ENCODE peak calls at places on chromosome 7, in five cellular contexts. One of them, this sample, is unnamed. For H3K9me3, the result is how much of the 10 kb centered on the place peaks cover.

GRCh38 chr7:106216517-106217088 is 68.2 kb downstream of the NAMPT start:
- DNase-seq in A549: peak
- DNase-seq in body of pancreas: peak
- DNase-seq in uterus: peak
- DNase-seq in breast epithelium: no peak
- DNase-seq in this sample: no peak

GRCh38 chr7:71566991-71567390 is 435.0 kb downstream of the GALNT17 start:
- DNase-seq in A549: no peak
- DNase-seq in body of pancreas: no peak
- DNase-seq in uterus: no peak
- DNase-seq in breast epithelium: no peak
- DNase-seq in this sample: no peak

GRCh38 chr7:51797371-51797770 is 480.8 kb upstream of the COBL start:
- DNase-seq in A549: no peak
- DNase-seq in body of pancreas: no peak
- DNase-seq in uterus: no peak
- DNase-seq in breast epithelium: no peak
- DNase-seq in this sample: no peak

GRCh38 chr7:81154565-81154964 is 235.7 kb upstream of the SEMA3C start:
- DNase-seq in A549: no peak
- DNase-seq in body of pancreas: no peak
- DNase-seq in uterus: no peak
- DNase-seq in breast epithelium: no peak
- DNase-seq in this sample: no peak

GRCh38 chr7:7911339-7911738 is 57.3 kb upstream of the GLCCI1 start:
- DNase-seq in A549: peak
- DNase-seq in body of pancreas: no peak
- DNase-seq in uterus: no peak
- DNase-seq in breast epithelium: no peak
- DNase-seq in this sample: no peak

GRCh38 chr7:149529136-149529718 is 31.6 kb upstream of the ZNF746 start:
- DNase-seq in A549: no peak
- DNase-seq in body of pancreas: no peak
- DNase-seq in uterus: no peak
- DNase-seq in breast epithelium: no peak
- DNase-seq in this sample: no peak

GRCh38 chr7:133853706-133854276 is 273.3 kb upstream of the LRGUK start:
- DNase-seq in A549: peak
- DNase-seq in body of pancreas: peak
- DNase-seq in uterus: no peak
- DNase-seq in breast epithelium: peak
- DNase-seq in this sample: no peak

GRCh38 chr7:133562617-133563016 is 309.7 kb downstream of the EXOC4 start:
- DNase-seq in A549: no peak
- DNase-seq in body of pancreas: no peak
- DNase-seq in uterus: no peak
- DNase-seq in breast epithelium: no peak
- DNase-seq in this sample: no peak

GRCh38 chr7:1085910-1086421 is 1.9 kb upstream of the GPER1 start:
- DNase-seq in A549: no peak
- DNase-seq in body of pancreas: no peak
- DNase-seq in uterus: peak
- DNase-seq in breast epithelium: no peak
- DNase-seq in this sample: no peak

GRCh38 chr7:22005151-22005550 is 59.5 kb upstream of the CDCA7L start:
- DNase-seq in A549: no peak
- DNase-seq in body of pancreas: no peak
- DNase-seq in uterus: no peak
- DNase-seq in breast epithelium: no peak
- DNase-seq in this sample: no peak

GRCh38 chr7:100582041-100582579 is 3.8 kb downstream of the LRCH4 start:
- DNase-seq in A549: no peak
- DNase-seq in body of pancreas: peak
- DNase-seq in uterus: no peak
- DNase-seq in breast epithelium: peak
- DNase-seq in this sample: no peak

GRCh38 chr7:4744391-4745264 is 30.8 kb upstream of the AP5Z1 start:
- DNase-seq in A549: peak
- DNase-seq in body of pancreas: peak
- DNase-seq in uterus: peak
- DNase-seq in breast epithelium: peak
- DNase-seq in this sample: peak

GRCh38 chr7:127252736-127253288 is at the start of gene GRM8:
- DNase-seq in A549: peak
- DNase-seq in body of pancreas: peak
- DNase-seq in uterus: peak
- DNase-seq in breast epithelium: no peak
- DNase-seq in this sample: peak

GRCh38 chr7:48280100-48280499 is 108.8 kb downstream of the ABCA13 start:
- DNase-seq in A549: no peak
- DNase-seq in body of pancreas: no peak
- DNase-seq in uterus: no peak
- DNase-seq in breast epithelium: no peak
- DNase-seq in this sample: peak

GRCh38 chr7:134777908-134778580 is 1.4 kb upstream of the CALD1 start:
- DNase-seq in A549: no peak
- DNase-seq in body of pancreas: no peak
- DNase-seq in uterus: peak
- DNase-seq in breast epithelium: no peak
- DNase-seq in this sample: peak

GRCh38 chr7:3095046-3095445 is 51.4 kb upstream of the CARD11 start:
- DNase-seq in A549: no peak
- DNase-seq in body of pancreas: no peak
- DNase-seq in uterus: no peak
- DNase-seq in breast epithelium: no peak
- DNase-seq in this sample: peak

GRCh38 chr7:91636728-91637127 is 243.8 kb downstream of the MTERF1 start:
- DNase-seq in A549: no peak
- DNase-seq in body of pancreas: no peak
- DNase-seq in uterus: no peak
- DNase-seq in breast epithelium: no peak
- DNase-seq in this sample: no peak

GRCh38 chr7:1271656-1272055 is 39.0 kb downstream of the UNCX start:
- DNase-seq in A549: no peak
- DNase-seq in body of pancreas: no peak
- DNase-seq in uterus: no peak
- DNase-seq in breast epithelium: no peak
- DNase-seq in this sample: no peak

GRCh38 chr7:26646666-26647065 is 217.7 kb downstream of the SKAP2 start:
- DNase-seq in A549: no peak
- DNase-seq in body of pancreas: no peak
- DNase-seq in uterus: no peak
- DNase-seq in breast epithelium: no peak
- DNase-seq in this sample: no peak

GRCh38 chr7:128393526-128394330 is 16.1 kb downstream of the IMPDH1 start:
- DNase-seq in A549: no peak
- DNase-seq in body of pancreas: no peak
- DNase-seq in uterus: no peak
- DNase-seq in breast epithelium: no peak
- DNase-seq in this sample: no peak

GRCh38 chr7:142391191-142391992 is 133.5 kb upstream of the PRSS58 start:
- DNase-seq in A549: no peak
- DNase-seq in body of pancreas: no peak
- DNase-seq in uterus: no peak
- DNase-seq in breast epithelium: no peak
- DNase-seq in this sample: no peak

GRCh38 chr7:140484951-140485350 is 5.6 kb upstream of the MKRN1 start:
- DNase-seq in A549: no peak
- DNase-seq in body of pancreas: no peak
- DNase-seq in uterus: no peak
- DNase-seq in breast epithelium: no peak
- DNase-seq in this sample: no peak

GRCh38 chr7:140489021-140489349 is 9.7 kb upstream of the MKRN1 start:
- DNase-seq in A549: no peak
- DNase-seq in body of pancreas: no peak
- DNase-seq in uterus: no peak
- DNase-seq in breast epithelium: no peak
- DNase-seq in this sample: no peak

GRCh38 chr7:140484479-140484878 is 5.2 kb upstream of the MKRN1 start:
- DNase-seq in A549: no peak
- DNase-seq in body of pancreas: no peak
- DNase-seq in uterus: no peak
- DNase-seq in breast epithelium: no peak
- DNase-seq in this sample: no peak

GRCh38 chr7:140479739-140480084 is 407 bp upstream of the MKRN1 start:
- DNase-seq in A549: no peak
- DNase-seq in body of pancreas: no peak
- DNase-seq in uterus: no peak
- DNase-seq in breast epithelium: no peak
- DNase-seq in this sample: no peak

DNA sequence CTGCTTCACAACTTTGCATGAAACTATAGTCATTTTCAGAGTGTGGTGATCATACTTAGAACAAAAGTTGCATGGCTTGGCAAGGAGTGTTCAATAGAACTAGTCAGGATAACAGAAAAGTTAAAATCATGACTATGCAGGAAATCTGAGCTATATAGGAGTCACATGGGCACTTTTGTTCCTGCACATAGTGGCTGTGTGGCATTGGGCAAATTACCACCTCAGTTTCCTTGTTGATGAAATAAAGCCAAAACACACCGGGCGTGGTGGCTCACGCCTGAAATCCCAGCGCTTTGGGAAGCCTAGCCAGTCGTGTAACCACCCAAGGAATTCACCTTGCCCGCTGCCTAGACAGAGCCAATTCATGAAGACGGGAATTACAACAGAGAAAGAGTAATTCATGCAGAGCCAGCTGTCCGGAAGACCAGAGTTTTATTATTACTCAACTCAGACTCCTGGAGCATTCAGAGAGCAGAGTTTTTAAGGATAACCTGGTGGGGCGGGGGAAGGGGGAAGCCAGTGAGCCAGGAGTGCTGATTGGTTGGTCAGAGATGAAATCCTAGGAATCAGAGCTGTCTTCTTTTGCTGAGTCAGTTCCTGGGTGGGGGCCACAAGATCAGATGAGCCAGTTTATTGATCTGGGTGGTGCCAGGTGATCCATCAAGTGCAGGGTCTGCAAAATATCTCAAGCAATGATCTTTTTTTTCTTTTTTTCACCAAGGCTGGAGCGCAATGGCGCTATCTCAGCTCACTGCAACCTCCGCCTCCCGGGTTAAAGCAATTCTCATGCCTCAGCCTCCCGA is 6.4 kb upstream of the MKRN1 start:
- DNase-seq in A549: peak
- DNase-seq in body of pancreas: no peak
- DNase-seq in uterus: no peak
- DNase-seq in breast epithelium: no peak
- DNase-seq in this sample: no peak
- H3K9me3 ChIP-seq in A549: under half
- H3K9me3 ChIP-seq in body of pancreas: under half
- H3K9me3 ChIP-seq in uterus: under half
- H3K9me3 ChIP-seq in breast epithelium: under half
- H3K9me3 ChIP-seq in this sample: under half

GRCh38 chr7:64515330-64515729 is 47.5 kb downstream of the ZNF680 start:
- DNase-seq in A549: no peak
- DNase-seq in body of pancreas: no peak
- DNase-seq in uterus: no peak
- DNase-seq in breast epithelium: no peak
- DNase-seq in this sample: no peak
- H3K9me3 ChIP-seq in A549: half or more
- H3K9me3 ChIP-seq in body of pancreas: under half
- H3K9me3 ChIP-seq in uterus: under half
- H3K9me3 ChIP-seq in breast epithelium: under half
- H3K9me3 ChIP-seq in this sample: under half

GRCh38 chr7:152403726-152404125 is 32.1 kb downstream of the KMT2C start:
- DNase-seq in A549: no peak
- DNase-seq in body of pancreas: no peak
- DNase-seq in uterus: no peak
- DNase-seq in breast epithelium: no peak
- DNase-seq in this sample: no peak

GRCh38 chr7:152402384-152403250 is 33.2 kb downstream of the KMT2C start:
- DNase-seq in A549: no peak
- DNase-seq in body of pancreas: no peak
- DNase-seq in uterus: no peak
- DNase-seq in breast epithelium: no peak
- DNase-seq in this sample: no peak

GRCh38 chr7:152411389-152411788 is 24.4 kb downstream of the KMT2C start:
- DNase-seq in A549: no peak
- DNase-seq in body of pancreas: no peak
- DNase-seq in uterus: no peak
- DNase-seq in breast epithelium: no peak
- DNase-seq in this sample: no peak

GRCh38 chr7:152406491-152406890 is 29.3 kb downstream of the KMT2C start:
- DNase-seq in A549: no peak
- DNase-seq in body of pancreas: no peak
- DNase-seq in uterus: no peak
- DNase-seq in breast epithelium: no peak
- DNase-seq in this sample: no peak
- H3K9me3 ChIP-seq in A549: under half
- H3K9me3 ChIP-seq in body of pancreas: under half
- H3K9me3 ChIP-seq in uterus: under half
- H3K9me3 ChIP-seq in breast epithelium: under half
- H3K9me3 ChIP-seq in this sample: under half

DNA sequence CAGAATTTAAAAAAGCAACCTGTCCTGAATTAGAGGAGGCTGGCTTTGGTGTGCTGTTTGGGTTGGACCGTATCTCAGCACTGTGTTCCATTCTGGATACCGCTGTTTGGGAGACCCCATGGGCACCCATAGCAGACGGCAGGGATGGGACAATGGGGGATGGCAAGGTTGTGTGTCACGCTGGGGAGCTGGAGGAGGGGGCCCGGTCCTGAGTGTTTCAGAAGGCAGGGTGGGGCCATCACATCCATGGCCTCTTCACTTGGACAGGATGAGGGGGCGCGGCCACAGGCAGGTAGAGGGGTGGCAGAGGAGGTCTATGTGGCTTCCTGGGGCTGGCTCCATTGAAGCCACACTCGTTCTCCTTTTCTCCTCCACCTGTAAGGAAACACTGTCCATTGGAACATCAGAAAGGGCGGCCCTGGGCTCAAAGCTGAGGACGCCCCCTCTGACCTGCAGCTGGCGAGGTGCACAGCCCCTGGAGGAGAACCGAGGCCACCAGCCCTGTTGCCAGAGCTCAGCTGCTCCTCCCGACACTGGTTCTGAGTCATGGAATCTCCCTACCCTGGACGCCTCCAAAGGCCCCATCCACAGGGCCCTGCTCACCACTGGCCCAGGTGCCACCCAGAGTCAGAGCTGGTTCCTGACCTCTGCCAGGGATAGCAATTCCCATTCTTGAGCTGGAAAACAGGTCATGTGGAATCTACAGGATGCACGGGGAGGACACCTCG is 587.3 kb downstream of the DNAJB6 start:
- DNase-seq in A549: no peak
- DNase-seq in body of pancreas: no peak
- DNase-seq in uterus: no peak
- DNase-seq in breast epithelium: no peak
- DNase-seq in this sample: no peak
- H3K9me3 ChIP-seq in A549: under half
- H3K9me3 ChIP-seq in body of pancreas: under half
- H3K9me3 ChIP-seq in uterus: under half
- H3K9me3 ChIP-seq in breast epithelium: under half
- H3K9me3 ChIP-seq in this sample: under half

DNA sequence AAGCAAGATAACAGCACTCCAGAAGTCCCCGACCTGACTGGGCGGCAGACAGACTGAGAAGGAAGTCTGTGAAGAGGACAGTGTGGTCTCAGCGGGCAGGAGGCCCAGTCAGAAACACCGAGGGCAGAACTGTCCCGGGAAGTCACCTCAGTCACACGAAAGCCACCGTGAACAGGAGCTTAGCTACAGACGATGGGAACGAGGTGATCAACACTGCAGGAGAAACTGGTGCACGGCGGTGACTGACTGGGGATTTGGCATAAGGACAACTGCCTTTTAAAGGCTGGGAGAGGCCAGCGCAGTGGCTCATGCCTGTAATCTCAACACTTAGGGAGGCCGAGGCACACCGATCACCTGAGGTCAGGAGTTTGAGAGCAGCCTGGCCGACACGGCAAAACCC is 217.8 kb downstream of the PTPRN2 start:
- DNase-seq in A549: no peak
- DNase-seq in body of pancreas: no peak
- DNase-seq in uterus: no peak
- DNase-seq in breast epithelium: peak
- DNase-seq in this sample: no peak
- H3K9me3 ChIP-seq in A549: under half
- H3K9me3 ChIP-seq in body of pancreas: under half
- H3K9me3 ChIP-seq in uterus: under half
- H3K9me3 ChIP-seq in breast epithelium: under half
- H3K9me3 ChIP-seq in this sample: under half

This sample was measured in tibial nerve.